ENCODE peak calls at places on chromosomes 16 and 17, in nine cellular contexts. K is MM.1S; H is naive thymus-derived CD4-positive, alpha-beta T cell; M is heart right ventricle; I is uterus; G is psoas muscle; W is left lung; T is Peyer's patch; P is neural progenitor cell. Z is an unnamed sample.

GRCh38 chr16:50547944-50548658 is at the start of gene NKD1:
- DNase-seq in K (peak; percentile 72), H (peak; percentile 71), M (peak; percentile 54), I (peak; percentile 73), G (peak; percentile 75), W (peak; percentile 90), T (peak; percentile 82), P (peak; percentile 95), Z (peak; percentile 80)

GRCh38 chr16:69833357-69833781 is 71.2 kb downstream of the WWP2 start:
- DNase-seq in K (no peak), H (no peak), M (no peak), I (no peak), G (no peak), W (no peak), T (no peak), P (no peak), Z (peak; percentile 54)

GRCh38 chr17:15291674-15292361 is 26.7 kb upstream of the PMP22 start:
- DNase-seq in K (no peak), H (no peak), M (peak; percentile 23), I (no peak), G (no peak), W (no peak), T (no peak), P (no peak), Z (no peak)

GRCh38 chr16:11985250-11985649 is 8.7 kb downstream of the SNX29 start:
- DNase-seq in K (no peak), H (no peak), M (no peak), I (no peak), G (no peak), W (no peak), T (no peak), P (no peak), Z (no peak)

GRCh38 chr17:4090898-4091297 is 51.9 kb downstream of the ZZEF1 start:
- DNase-seq in K (no peak), H (no peak), M (no peak), I (no peak), G (no peak), W (no peak), T (no peak), P (no peak), Z (no peak)

GRCh38 chr17:80068301-80069160 is 32.1 kb downstream of the CCDC40 start:
- DNase-seq in K (no peak), H (no peak), M (peak; percentile 32), I (peak; percentile 82), G (peak; percentile 58), W (no peak), T (no peak), P (no peak), Z (no peak)

GRCh38 chr17:43854498-43854897 is 7.5 kb downstream of the CD300LG start:
- DNase-seq in K (no peak), H (no peak), M (no peak), I (no peak), G (no peak), W (no peak), T (no peak), P (no peak), Z (no peak)

GRCh38 chr16:369275-369865 is 968 bp downstream of the MRPL28 start:
- DNase-seq in K (no peak), H (no peak), M (no peak), I (no peak), G (no peak), W (peak; percentile 81), T (no peak), P (no peak), Z (no peak)

GRCh38 chr17:19486351-19487008 is 47.2 kb upstream of the SLC47A1 start:
- DNase-seq in K (no peak), H (no peak), M (no peak), I (no peak), G (no peak), W (no peak), T (peak; percentile 39), P (no peak), Z (no peak)

GRCh38 chr17:16987830-16988601 is 16.1 kb upstream of the TNFRSF13B start:
- DNase-seq in K (peak; percentile 99), H (peak; percentile 17), M (peak; percentile 80), I (peak; percentile 37), G (peak; percentile 76), W (peak; percentile 88), T (peak; percentile 94), P (peak; percentile 27), Z (no peak)

GRCh38 chr17:43465049-43465448 is 18.7 kb upstream of the DHX8 start:
- DNase-seq in K (no peak), H (no peak), M (no peak), I (no peak), G (no peak), W (no peak), T (no peak), P (no peak), Z (no peak)

GRCh38 chr16:11792404-11793260 is 4.4 kb downstream of the ZC3H7A start:
- DNase-seq in K (peak; percentile 48), H (no peak), M (no peak), I (no peak), G (peak; percentile 59), W (no peak), T (peak; percentile 75), P (no peak), Z (no peak)

GRCh38 chr17:9968881-9969280 is 63.8 kb upstream of the RCVRN start:
- DNase-seq in K (no peak), H (no peak), M (no peak), I (no peak), G (no peak), W (no peak), T (no peak), P (no peak), Z (no peak)

GRCh38 chr17:73510981-73511442 is 133.2 kb downstream of the SDK2 start:
- DNase-seq in K (no peak), H (no peak), M (no peak), I (no peak), G (no peak), W (peak; percentile 66), T (no peak), P (no peak), Z (peak; percentile 52)

GRCh38 chr17:82157046-82158035 is 55.3 kb downstream of the CCDC57 start:
- DNase-seq in K (no peak), H (no peak), M (no peak), I (no peak), G (no peak), W (no peak), T (no peak), P (no peak), Z (no peak)

GRCh38 chr17:68462381-68463210 is 5.3 kb upstream of the WIPI1 start:
- DNase-seq in K (peak; percentile 88), H (peak; percentile 19), M (peak; percentile 79), I (peak; percentile 72), G (peak; percentile 51), W (no peak), T (peak; percentile 86), P (peak; percentile 96), Z (peak; percentile 79)

GRCh38 chr17:28745052-28745776 is 1.4 kb downstream of the TRAF4 start:
- DNase-seq in K (peak; percentile 59), H (no peak), M (peak; percentile 53), I (peak; percentile 46), G (no peak), W (peak; percentile 79), T (peak; percentile 74), P (peak; percentile 85), Z (peak; percentile 74)
- H3K4me1 ChIP-seq in K (peaks cover 18% of the 10 kb centered on the region), H (peaks cover 28% of the 10 kb centered on the region), M (peaks cover 55% of the 10 kb centered on the region), I (peaks cover 11% of the 10 kb centered on the region), G (peaks cover 28% of the 10 kb centered on the region), W (peaks cover 40% of the 10 kb centered on the region), T (peaks cover 38% of the 10 kb centered on the region), P (peaks cover 16% of the 10 kb centered on the region), Z (peaks cover 18% of the 10 kb centered on the region)

GRCh38 chr17:56945938-56946337 is 14.9 kb downstream of the COIL start:
- DNase-seq in K (no peak), H (no peak), M (no peak), I (no peak), G (no peak), W (no peak), T (no peak), P (no peak), Z (no peak)
- H3K36me3 ChIP-seq in K (peaks cover 10% of the 10 kb centered on the region), H (peaks cover 70% of the 10 kb centered on the region), M (no peaks in the 10 kb centered on the region), I (no peaks in the 10 kb centered on the region), G (peaks cover 99% of the 10 kb centered on the region), W (peaks cover 87% of the 10 kb centered on the region), T (no peaks in the 10 kb centered on the region), P (peaks cover 25% of the 10 kb centered on the region), Z (peaks cover 39% of the 10 kb centered on the region)

DNA sequence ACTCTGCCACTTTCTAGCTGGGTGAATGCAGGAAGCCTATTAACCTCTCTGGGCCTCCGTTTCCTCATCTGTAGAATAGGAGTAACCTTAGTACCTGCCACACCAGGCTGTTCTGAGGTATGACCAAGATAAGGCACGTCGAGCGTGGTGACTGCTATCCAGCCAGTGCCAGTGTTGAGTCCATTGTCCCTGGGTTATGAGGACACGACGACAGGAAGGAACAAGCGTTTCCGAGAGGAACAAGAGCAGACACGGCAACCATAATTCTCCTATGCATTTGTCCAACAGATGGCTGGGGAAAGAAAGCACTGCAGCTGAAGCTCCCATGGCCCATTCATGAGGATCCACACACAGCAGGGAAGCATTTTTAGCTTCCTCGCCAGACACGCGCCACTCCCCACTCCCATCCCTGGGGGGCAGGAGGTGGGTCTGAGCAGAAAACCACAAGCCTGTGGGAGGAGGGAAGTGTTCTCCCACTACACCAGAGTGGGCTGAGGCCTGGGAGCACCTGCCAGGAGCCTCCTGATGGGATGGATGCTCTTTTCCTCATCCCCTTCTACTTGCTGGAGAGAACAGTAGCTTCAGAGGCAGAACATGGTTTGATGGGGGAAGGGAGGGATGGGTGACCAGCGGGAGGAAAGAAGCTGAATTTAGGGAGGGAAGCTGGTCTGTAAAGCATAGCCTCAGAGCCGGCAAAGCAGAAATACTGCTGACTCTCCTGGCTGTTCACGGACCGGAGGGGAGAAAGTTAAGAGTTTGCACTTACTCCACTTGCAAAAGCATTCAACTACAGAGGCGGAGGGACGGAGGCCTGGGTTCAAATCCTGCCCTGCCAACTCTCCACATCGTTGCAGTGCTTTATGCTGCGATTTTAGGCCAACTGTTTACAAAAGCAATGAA is 2.7 kb downstream of the COTL1 start:
- DNase-seq in K (no peak), H (no peak), M (no peak), I (no peak), G (no peak), W (no peak), T (no peak), P (no peak), Z (no peak)
- H3K4me1 ChIP-seq in K (no peaks in the 10 kb centered on the region), H (peaks cover 52% of the 10 kb centered on the region), M (peaks cover 27% of the 10 kb centered on the region), I (peaks cover 7% of the 10 kb centered on the region), G (peaks cover 10% of the 10 kb centered on the region), W (peaks cover 13% of the 10 kb centered on the region), T (peaks cover 19% of the 10 kb centered on the region), P (peaks cover 25% of the 10 kb centered on the region), Z (peaks cover 7% of the 10 kb centered on the region)

GRCh38 chr16:22346463-22346862 is 28.0 kb downstream of the CDR2 start:
- DNase-seq in K (no peak), H (no peak), M (no peak), I (no peak), G (no peak), W (no peak), T (no peak), P (no peak), Z (no peak)

GRCh38 chr16:22352119-22352518 is 22.3 kb downstream of the CDR2 start:
- DNase-seq in K (no peak), H (no peak), M (no peak), I (no peak), G (no peak), W (no peak), T (no peak), P (no peak), Z (no peak)

GRCh38 chr16:22347100-22347820 is 27.2 kb downstream of the CDR2 start:
- DNase-seq in K (no peak), H (no peak), M (peak; percentile 41), I (no peak), G (no peak), W (no peak), T (no peak), P (no peak), Z (no peak)

GRCh38 chr16:22352726-22353125 is 21.7 kb downstream of the CDR2 start:
- DNase-seq in K (no peak), H (no peak), M (no peak), I (no peak), G (no peak), W (no peak), T (no peak), P (no peak), Z (peak; percentile 83)

GRCh38 chr16:22348296-22348695 is 26.1 kb downstream of the CDR2 start:
- DNase-seq in K (no peak), H (no peak), M (no peak), I (no peak), G (no peak), W (no peak), T (no peak), P (no peak), Z (no peak)
- H3K36me3 ChIP-seq in K (peaks cover 17% of the 10 kb centered on the region), H (peaks cover 52% of the 10 kb centered on the region), M (no peaks in the 10 kb centered on the region), I (no peaks in the 10 kb centered on the region), G (peaks cover 56% of the 10 kb centered on the region), W (peaks cover 62% of the 10 kb centered on the region), T (no peaks in the 10 kb centered on the region), P (peaks cover 12% of the 10 kb centered on the region), Z (peaks cover 56% of the 10 kb centered on the region)

Z was measured in HAP-1.